ENCODE peak calls at places on chromosome 3, in four cellular contexts. S, K, C and M are unnamed samples.

GRCh38 chr3:144521131-144521530 is 549.5 kb downstream of the DIPK2A start:
- DNase-seq in C (no peak), S (no peak), K (no peak), M (no peak)

GRCh38 chr3:23219117-23219516 is 16.0 kb downstream of the UBE2E2 start:
- DNase-seq in S (no peak), K (peak), C (no peak), M (no peak)

GRCh38 chr3:160677459-160677901 is 520 bp downstream of the ARL14 start:
- DNase-seq in C (no peak), K (peak), S (no peak), M (no peak)

GRCh38 chr3:110123929-110124328 is 786.6 kb upstream of the DPPA4 start:
- DNase-seq in C (no peak), S (peak), K (peak), M (no peak)

GRCh38 chr3:14209596-14210280 is 31.1 kb downstream of the LSM3 start:
- DNase-seq in C (no peak), S (no peak), K (no peak), M (no peak)

GRCh38 chr3:60594025-60594424 is 657.2 kb downstream of the FHIT start:
- DNase-seq in K (peak), C (no peak), S (peak), M (no peak)

GRCh38 chr3:170355738-170356595 is 1.5 kb upstream of the SKIL start:
- DNase-seq in S (peak), C (no peak), K (peak), M (peak)

GRCh38 chr3:196192036-196193001 is 18.9 kb downstream of the ZDHHC19 start:
- DNase-seq in S (no peak), K (no peak), C (peak), M (no peak)

GRCh38 chr3:180546863-180547262 is 55.1 kb upstream of the TTC14 start:
- DNase-seq in C (no peak), S (no peak), K (no peak), M (no peak)

GRCh38 chr3:11480663-11481298 is 162.9 kb downstream of the VGLL4 start:
- DNase-seq in C (no peak), K (no peak), S (no peak), M (no peak)

GRCh38 chr3:14791343-14791945 is 27.3 kb upstream of the FGD5 start:
- DNase-seq in S (peak), C (peak), K (peak), M (no peak)

GRCh38 chr3:71910107-71910506 is 125.2 kb upstream of the PROK2 start:
- DNase-seq in C (no peak), S (peak), K (no peak), M (no peak)

GRCh38 chr3:12750658-12751071 is 8.4 kb downstream of the TMEM40 start:
- DNase-seq in C (no peak), K (peak), S (peak), M (no peak)

GRCh38 chr3:127254730-127255129 is 33.1 kb downstream of the PRR20G start:
- DNase-seq in K (no peak), C (no peak), S (no peak), M (no peak)

GRCh38 chr3:73716418-73716817 is 91.7 kb upstream of the PDZRN3 start:
- DNase-seq in K (peak), S (no peak), C (no peak), M (no peak)

GRCh38 chr3:195802261-195802701 is 9.4 kb downstream of the MUC4 start:
- DNase-seq in S (no peak), K (no peak), C (no peak), M (no peak)

GRCh38 chr3:72303926-72304325 is 519.0 kb upstream of the PROK2 start:
- DNase-seq in C (no peak), S (peak), K (no peak), M (no peak)

GRCh38 chr3:35393916-35394315 is 245.4 kb upstream of the ARPP21 start:
- DNase-seq in S (peak), C (no peak), K (peak), M (no peak)

GRCh38 chr3:172981407-172981983 is 159.5 kb downstream of the SPATA16 start:
- DNase-seq in K (no peak), C (no peak), S (no peak), M (no peak)

GRCh38 chr3:57169872-57170623 is 4.9 kb upstream of the IL17RD start:
- DNase-seq in K (peak), C (peak), S (peak), M (no peak)

GRCh38 chr3:172679599-172679998 is 31.3 kb downstream of the NCEH1 start:
- DNase-seq in K (no peak), C (no peak), S (no peak), M (no peak)

GRCh38 chr3:84318273-84318809 is 640.4 kb upstream of the CADM2 start:
- DNase-seq in K (no peak), S (no peak), C (no peak), M (no peak)

GRCh38 chr3:132404276-132404675 is 13.0 kb upstream of the DNAJC13 start:
- DNase-seq in S (peak), C (no peak), K (no peak), M (no peak)

GRCh38 chr3:45321607-45322391 is 66.6 kb upstream of the LARS2 start:
- DNase-seq in S (no peak), K (peak), C (no peak), M (no peak)

GRCh38 chr3:44011680-44012079 is 230.0 kb upstream of the TOPAZ1 start:
- DNase-seq in S (no peak), C (no peak), K (no peak), M (no peak)

GRCh38 chr3:4421121-4421520 is 45.9 kb downstream of the SUMF1 start:
- DNase-seq in S (peak), C (no peak), K (peak), M (no peak)

GRCh38 chr3:81302045-81302444 is 459.4 kb downstream of the GBE1 start:
- DNase-seq in S (peak), K (peak), C (no peak), M (no peak)

GRCh38 chr3:108225221-108225620 is 3.0 kb upstream of the IFT57 start:
- DNase-seq in S (no peak), C (no peak), K (no peak), M (no peak)

GRCh38 chr3:160368804-160369203 is 30.2 kb downstream of the IFT80 start:
- DNase-seq in C (no peak), S (no peak), K (no peak), M (no peak)

GRCh38 chr3:197369545-197369944 is 71.1 kb upstream of the DLG1 start:
- DNase-seq in C (no peak), K (no peak), S (no peak), M (no peak)

GRCh38 chr3:16388850-16389411 is 123.9 kb downstream of the OXNAD1 start:
- DNase-seq in C (no peak), K (peak), S (peak), M (peak)

GRCh38 chr3:192366916-192367315 is 360.4 kb downstream of the FGF12 start:
- DNase-seq in C (no peak), S (no peak), K (no peak), M (no peak)

GRCh38 chr3:64740232-64740631 is 52.4 kb upstream of the ADAMTS9 start:
- DNase-seq in C (no peak), K (peak), S (peak), M (peak)

GRCh38 chr3:123110238-123110952 is 43.6 kb downstream of the PDIA5 start:
- DNase-seq in S (no peak), K (no peak), C (no peak), M (no peak)

GRCh38 chr3:14429237-14429636 is 26.8 kb downstream of the SLC6A6 start:
- DNase-seq in K (no peak), C (no peak), S (no peak), M (no peak)